ENCODE peak calls at places on chromosomes 4 and X, in eight cellular contexts. L is colonic mucosa; K is psoas muscle; Z is HepG2; O is CD4-positive, CD25-positive, alpha-beta regulatory T cell; H is trophoblast cell; U is neural progenitor cell; G is heart left ventricle. V is an unnamed sample.

GRCh38 chrX:124605518-124605917 is 259.2 kb downstream of the SH2D1A start:
- DNase-seq in L (no peak), K (no peak), Z (no peak), O (no peak), H (no peak), U (no peak), G (no peak), V (no peak)

GRCh38 chrX:134338527-134338926 is 101.5 kb downstream of the CCDC160 start:
- DNase-seq in L (no peak), K (no peak), Z (no peak), O (no peak), H (no peak), U (no peak), G (no peak), V (no peak)

GRCh38 chr4:147965056-147965455 is 233.2 kb downstream of the ARHGAP10 start:
- DNase-seq in L (peak; percentile 56), K (no peak), Z (no peak), O (no peak), H (no peak), U (no peak), G (no peak), V (no peak)

GRCh38 chrX:72366746-72367145 is 61.0 kb upstream of the CITED1 start:
- DNase-seq in L (no peak), K (no peak), Z (no peak), O (no peak), H (no peak), U (no peak), G (no peak), V (no peak)

GRCh38 chrX:121987163-121987562 is 939.8 kb downstream of the GLUD2 start:
- DNase-seq in L (no peak), K (no peak), Z (no peak), O (no peak), H (no peak), U (no peak), G (no peak), V (no peak)

GRCh38 chrX:110415440-110416167 is 57.0 kb downstream of the RTL9 start:
- DNase-seq in L (no peak), K (no peak), Z (no peak), O (no peak), H (no peak), U (no peak), G (no peak), V (no peak)

GRCh38 chr4:77581724-77582123 is 23.9 kb upstream of the CXCL13 start:
- DNase-seq in L (no peak), K (no peak), Z (no peak), O (no peak), H (peak; percentile 17), U (no peak), G (no peak), V (no peak)

GRCh38 chr4:43113196-43113595 is 220.7 kb downstream of the GRXCR1 start:
- DNase-seq in L (no peak), K (no peak), Z (no peak), O (no peak), H (no peak), U (no peak), G (no peak), V (no peak)

GRCh38 chrX:125762954-125763353 is 403.1 kb downstream of the DCAF12L2 start:
- DNase-seq in L (no peak), K (no peak), Z (no peak), O (no peak), H (no peak), U (no peak), G (no peak), V (no peak)

GRCh38 chrX:154059729-154060245 is 37.7 kb downstream of the MECP2 start:
- DNase-seq in L (no peak), K (no peak), Z (no peak), O (no peak), H (no peak), U (no peak), G (no peak), V (no peak)

GRCh38 chrX:74015379-74016019 is 288.5 kb upstream of the ZCCHC13 start:
- DNase-seq in L (peak; percentile 74), K (peak; percentile 61), Z (peak; percentile 46), O (peak; percentile 71), H (peak; percentile 84), U (peak; percentile 83), G (peak; percentile 13), V (peak; percentile 75)

GRCh38 chr4:186743261-186743660 is 19.6 kb upstream of the FAT1 start:
- DNase-seq in L (no peak), K (no peak), Z (no peak), O (no peak), H (peak; percentile 71), U (no peak), G (no peak), V (no peak)

GRCh38 chr4:54543088-54543795 is 114.5 kb upstream of the KIT start:
- DNase-seq in L (no peak), K (no peak), Z (no peak), O (no peak), H (peak; percentile 40), U (no peak), G (no peak), V (no peak)

GRCh38 chrX:134658421-134658896 is at the start of gene PLAC1:
- DNase-seq in L (no peak), K (no peak), Z (no peak), O (no peak), H (peak; percentile 75), U (no peak), G (no peak), V (no peak)

GRCh38 chrX:40420899-40421729 is 159.7 kb upstream of the ATP6AP2 start:
- DNase-seq in L (no peak), K (no peak), Z (peak; percentile 13), O (no peak), H (no peak), U (peak; percentile 43), G (peak; percentile 9), V (no peak)

GRCh38 chr4:65437102-65437501 is 233.2 kb downstream of the EPHA5 start:
- DNase-seq in L (no peak), K (no peak), Z (no peak), O (no peak), H (no peak), U (no peak), G (no peak), V (no peak)

GRCh38 chrX:54551801-54552200 is 21.8 kb downstream of the GNL3L start:
- DNase-seq in L (no peak), K (no peak), Z (no peak), O (no peak), H (no peak), U (no peak), G (no peak), V (no peak)

GRCh38 chr4:138839574-138839973 is 176.0 kb upstream of the NOCT start:
- DNase-seq in L (no peak), K (no peak), Z (no peak), O (no peak), H (no peak), U (no peak), G (no peak), V (no peak)
- H3K27ac ChIP-seq in L (no peak overlapping the region), K (no peak overlapping the region), Z (no peak overlapping the region), O (no peak overlapping the region), H (no peak overlapping the region), U (no peak overlapping the region), G (no peak overlapping the region), V (no peak overlapping the region)

DNA sequence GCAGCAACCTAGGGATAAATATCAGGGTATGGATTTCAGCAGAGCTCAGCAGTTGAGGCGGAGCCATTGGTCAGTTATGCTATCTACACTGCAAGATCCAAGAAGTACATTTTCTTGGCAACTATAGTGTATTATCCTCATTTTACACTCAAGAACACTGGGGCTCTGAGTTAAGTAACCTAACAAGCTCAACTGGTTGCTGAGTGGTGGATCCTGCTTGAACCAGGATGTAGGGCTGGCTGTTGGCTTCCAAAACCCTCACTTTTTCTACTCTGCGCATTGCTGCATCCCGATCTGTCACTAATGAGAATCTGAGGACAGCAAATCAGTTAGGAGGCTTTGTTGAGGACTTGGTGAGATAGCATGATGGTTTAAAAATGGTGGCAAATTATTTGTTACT is 1.5 kb upstream of the SCARB2 start:
- DNase-seq in L (no peak), K (no peak), Z (no peak), O (no peak), H (peak; percentile 43), U (no peak), G (no peak), V (no peak)
- H3K4me1 ChIP-seq in L (peaks cover 11% of the 10 kb centered on the region), K (peaks cover 71% of the 10 kb centered on the region), Z (peaks cover 79% of the 10 kb centered on the region), O (peaks cover 20% of the 10 kb centered on the region), H (peaks cover 8% of the 10 kb centered on the region), U (peaks cover 18% of the 10 kb centered on the region), G (peaks cover 8% of the 10 kb centered on the region), V (peaks cover 60% of the 10 kb centered on the region)

DNA sequence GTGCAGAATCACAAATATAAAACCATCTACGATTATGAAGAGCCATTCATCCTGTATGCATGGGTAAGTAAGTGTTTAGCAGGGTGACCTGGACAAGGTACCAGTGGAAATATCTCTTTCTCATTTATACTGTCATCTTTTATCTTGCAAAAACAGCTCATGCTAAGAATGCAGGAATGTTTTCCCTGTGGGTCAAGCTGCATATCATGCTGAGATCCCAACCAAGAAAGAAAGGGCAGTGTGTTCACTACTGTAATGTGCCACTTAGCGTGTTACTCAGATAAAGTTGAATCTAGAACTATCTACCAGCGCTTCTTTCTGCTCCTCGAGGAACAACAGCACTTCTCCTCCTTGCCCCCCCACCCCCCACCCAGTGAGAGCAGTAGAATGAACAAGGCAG is 212.7 kb upstream of the TBL1X start:
- DNase-seq in L (no peak), K (no peak), Z (no peak), O (no peak), H (peak; percentile 41), U (no peak), G (no peak), V (no peak)
- H3K27ac ChIP-seq in L (no peak overlapping the region), K (no peak overlapping the region), Z (no peak overlapping the region), O (no peak overlapping the region), H (no peak overlapping the region), U (no peak overlapping the region), G (no peak overlapping the region), V (no peak overlapping the region)

GRCh38 chr4:159155119-159155518 is 52.2 kb downstream of the RAPGEF2 start:
- DNase-seq in L (no peak), K (no peak), Z (no peak), O (no peak), H (no peak), U (no peak), G (no peak), V (no peak)
- H3K4me1 ChIP-seq in L (no peaks in the 10 kb centered on the region), K (peaks cover 65% of the 10 kb centered on the region), Z (peaks cover 23% of the 10 kb centered on the region), O (no peaks in the 10 kb centered on the region), H (no peaks in the 10 kb centered on the region), U (peaks cover 60% of the 10 kb centered on the region), G (peaks cover 8% of the 10 kb centered on the region), V (peaks cover 23% of the 10 kb centered on the region)

V was measured in pancreas.